ENCODE peak calls at places on chromosomes 7 and 10, in seven cellular contexts. R, F, U, O, K, Z and T are unnamed samples.
A peak's percentile ranks its signal among the peaks of the same experiment; 100 is the strongest.

GRCh38 chr7:44977304-44977858 is 1.4 kb downstream of the MYO1G start:
- DNase-seq in R (no peak), F (no peak), U (no peak), O (no peak), K (no peak), Z (no peak), T (no peak)

GRCh38 chr7:221996-222715 is 29.8 kb downstream of the FAM20C start:
- DNase-seq in R (no peak), F (no peak), U (no peak), O (no peak), K (no peak), Z (no peak), T (no peak)

GRCh38 chr10:4748726-4749443 is 77.1 kb upstream of the AKR1E2 start:
- DNase-seq in R (no peak), F (no peak), U (no peak), O (no peak), K (no peak), Z (no peak), T (no peak)

GRCh38 chr10:24097771-24098207 is 111.1 kb upstream of the KIAA1217 start:
- DNase-seq in R (peak; percentile 9), F (no peak), U (no peak), O (no peak), K (no peak), Z (no peak), T (no peak)

GRCh38 chr7:135317676-135318326 is 84.2 kb downstream of the STRA8 start:
- DNase-seq in R (no peak), F (no peak), U (peak; percentile 19), O (no peak), K (peak; percentile 55), Z (no peak), T (no peak)

GRCh38 chr10:92126100-92126650 is 164.7 kb downstream of the CPEB3 start:
- DNase-seq in R (peak; percentile 65), F (no peak), U (peak; percentile 14), O (no peak), K (no peak), Z (no peak), T (no peak)

GRCh38 chr7:22197376-22197775 is 159.6 kb downstream of the RAPGEF5 start:
- DNase-seq in R (no peak), F (no peak), U (no peak), O (no peak), K (no peak), Z (no peak), T (no peak)

GRCh38 chr7:46759711-46760480 is 822.0 kb downstream of the TNS3 start:
- DNase-seq in R (peak; percentile 78), F (no peak), U (peak; percentile 71), O (no peak), K (peak; percentile 72), Z (peak; percentile 45), T (no peak)

GRCh38 chr10:84074521-84074920 is 64.8 kb upstream of the GHITM start:
- DNase-seq in R (peak; percentile 53), F (no peak), U (no peak), O (no peak), K (no peak), Z (no peak), T (no peak)

GRCh38 chr7:12456506-12456905 is 52.8 kb upstream of the VWDE start:
- DNase-seq in R (peak; percentile 11), F (no peak), U (peak; percentile 13), O (no peak), K (no peak), Z (no peak), T (no peak)

GRCh38 chr10:22442063-22442462 is 96.8 kb downstream of the SPAG6 start:
- DNase-seq in R (no peak), F (no peak), U (no peak), O (no peak), K (no peak), Z (no peak), T (no peak)

GRCh38 chr7:122413339-122413738 is 108.8 kb upstream of the FEZF1 start:
- DNase-seq in R (no peak), F (no peak), U (no peak), O (no peak), K (no peak), Z (no peak), T (no peak)

GRCh38 chr10:34121974-34122282 is 693.2 kb downstream of the PARD3 start:
- DNase-seq in R (peak; percentile 78), F (peak; percentile 21), U (peak; percentile 73), O (no peak), K (no peak), Z (peak; percentile 62), T (no peak)

GRCh38 chr10:63376560-63377304 is 89.0 kb downstream of the JMJD1C start:
- DNase-seq in R (peak; percentile 51), F (no peak), U (peak; percentile 69), O (no peak), K (peak; percentile 91), Z (peak; percentile 43), T (peak; percentile 51)

GRCh38 chr10:96988421-96988820 is 156.3 kb downstream of the LCOR start:
- DNase-seq in R (no peak), F (no peak), U (no peak), O (no peak), K (no peak), Z (no peak), T (no peak)

GRCh38 chr7:12771378-12771877 is 84.0 kb downstream of the ARL4A start:
- DNase-seq in R (peak; percentile 88), F (no peak), U (peak; percentile 56), O (peak; percentile 36), K (peak; percentile 53), Z (no peak), T (no peak)

GRCh38 chr10:68508090-68508489 is 19.2 kb downstream of the SLC25A16 start:
- DNase-seq in R (no peak), F (no peak), U (no peak), O (no peak), K (no peak), Z (no peak), T (no peak)

GRCh38 chr7:33774762-33775523 is 130.4 kb upstream of the BMPER start:
- DNase-seq in R (peak; percentile 70), F (peak; percentile 26), U (peak; percentile 98), O (peak; percentile 31), K (peak; percentile 99), Z (peak; percentile 93), T (no peak)

GRCh38 chr7:151705744-151706567 is 171.0 kb downstream of the PRKAG2 start:
- DNase-seq in R (peak; percentile 47), F (no peak), U (peak; percentile 74), O (no peak), K (peak; percentile 57), Z (peak; percentile 45), T (no peak)

GRCh38 chr10:71746344-71747037 is 26.8 kb downstream of the VSIR start:
- DNase-seq in R (no peak), F (no peak), U (peak; percentile 42), O (peak; percentile 80), K (no peak), Z (no peak), T (no peak)

GRCh38 chr10:104117839-104118323 is 4.1 kb upstream of the SFR1 start:
- DNase-seq in R (peak; percentile 71), F (no peak), U (peak; percentile 49), O (no peak), K (peak; percentile 74), Z (no peak), T (no peak)

GRCh38 chr7:47475880-47476227 is 106.1 kb downstream of the TNS3 start:
- DNase-seq in R (no peak), F (no peak), U (no peak), O (no peak), K (no peak), Z (no peak), T (no peak)

GRCh38 chr7:98211221-98211675 is at the start of gene BHLHA15:
- DNase-seq in R (no peak), F (no peak), U (no peak), O (no peak), K (no peak), Z (no peak), T (no peak)

DNA sequence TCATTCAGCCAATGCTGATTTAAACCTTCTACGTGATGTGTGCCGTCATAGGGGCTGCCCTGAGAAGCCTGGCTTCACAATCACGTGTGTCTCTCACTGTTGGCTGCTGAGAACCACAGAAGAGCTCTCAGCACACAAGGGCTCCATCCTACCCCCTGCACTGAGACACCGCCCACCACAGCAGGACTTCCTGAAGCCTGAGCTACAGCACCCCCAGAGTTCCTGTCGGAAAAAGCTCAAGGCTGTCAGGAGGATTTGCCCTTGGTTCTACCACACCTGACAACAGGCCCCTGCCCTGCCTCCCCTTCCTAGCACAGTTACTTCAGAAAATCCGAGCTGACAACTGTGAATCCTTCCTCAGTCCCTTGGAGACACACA is 191.9 kb downstream of the MAD1L1 start:
- DNase-seq in R (no peak), F (no peak), U (no peak), O (no peak), K (no peak), Z (no peak), T (no peak)
- H3K4me3 ChIP-seq in R (no peak overlapping the region), F (no peak overlapping the region), U (no peak overlapping the region), O (no peak overlapping the region), K (no peak overlapping the region), Z (no peak overlapping the region), T (no peak overlapping the region)

DNA sequence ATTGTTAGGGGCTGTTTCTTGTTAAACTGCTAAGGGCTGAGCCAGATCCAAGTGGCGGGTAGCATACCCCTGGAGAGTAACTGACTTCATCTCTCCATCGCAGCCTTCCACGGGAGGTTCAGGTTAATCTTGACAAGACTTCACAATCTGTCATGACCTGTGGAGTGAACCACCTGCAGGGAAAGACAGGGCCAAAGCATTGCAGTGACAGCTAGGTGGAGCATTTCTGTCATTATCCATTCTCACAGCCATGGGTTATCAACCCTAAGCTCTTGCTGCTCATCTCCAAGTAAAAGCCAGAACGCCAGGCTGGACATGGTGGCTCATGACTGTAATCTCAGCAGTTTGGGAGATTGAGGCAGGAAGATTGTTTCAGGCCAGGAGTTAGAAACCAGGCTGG is 17.2 kb downstream of the ABCC2 start:
- DNase-seq in R (no peak), F (no peak), U (no peak), O (no peak), K (no peak), Z (no peak), T (no peak)
- TF ChIP-seq CTCF in R (no peak), F (no peak), U (no peak), O (no peak), K (no peak), Z (no peak), T (no peak)

GRCh38 chr10:88881922-88882645 is 2.0 kb downstream of the STAMBPL1 start:
- DNase-seq in R (no peak), F (no peak), U (no peak), O (no peak), K (no peak), Z (no peak), T (no peak)

GRCh38 chr10:88881335-88881734 is 1.3 kb downstream of the STAMBPL1 start:
- DNase-seq in R (no peak), F (no peak), U (no peak), O (no peak), K (peak; percentile 29), Z (no peak), T (no peak)

GRCh38 chr10:88886557-88886956 is 6.5 kb downstream of the STAMBPL1 start:
- DNase-seq in R (no peak), F (no peak), U (no peak), O (no peak), K (peak; percentile 19), Z (no peak), T (no peak)

GRCh38 chr10:88880287-88881094 is 446 bp downstream of the STAMBPL1 start:
- DNase-seq in R (peak; percentile 70), F (no peak), U (peak; percentile 91), O (peak; percentile 87), K (peak; percentile 78), Z (peak; percentile 62), T (no peak)

GRCh38 chr10:88883443-88883799 is 3.4 kb downstream of the STAMBPL1 start:
- DNase-seq in R (no peak), F (no peak), U (no peak), O (no peak), K (no peak), Z (no peak), T (no peak)
- H3K4me3 ChIP-seq in R (peak overlapping the region; percentile 18), F (no peak overlapping the region), U (no peak overlapping the region), O (no peak overlapping the region), K (no peak overlapping the region), Z (no peak overlapping the region), T (no peak overlapping the region)

GRCh38 chr10:73774637-73775036 is 7.2 kb upstream of the CHCHD1 start:
- DNase-seq in R (no peak), F (no peak), U (peak; percentile 58), O (no peak), K (peak; percentile 56), Z (no peak), T (no peak)
- TF ChIP-seq CTCF in R (no peak), F (no peak), U (no peak), O (no peak), K (peak; percentile 12), Z (peak; percentile 17), T (no peak)